ENCODE peak calls at places on chromosomes 5 and 9, in seven cellular contexts. One of them, this sample, is unnamed.
A peak's percentile ranks its signal among the peaks of the same experiment; 100 is the strongest.

GRCh38 chr9:22124263-22125011 is 115.3 kb upstream of the CDKN2B start:
- DNase-seq in right atrium auricular region: no peak
- DNase-seq in psoas muscle: no peak
- DNase-seq in sigmoid colon: no peak
- DNase-seq in GM23338: no peak
- DNase-seq in CD4-positive, alpha-beta memory T cell: no peak
- DNase-seq in mammary epithelial cell: peak; percentile 56
- DNase-seq in this sample: no peak

GRCh38 chr9:101477736-101478135 is 42.2 kb upstream of the ALDOB start:
- DNase-seq in right atrium auricular region: no peak
- DNase-seq in psoas muscle: no peak
- DNase-seq in sigmoid colon: no peak
- DNase-seq in GM23338: no peak
- DNase-seq in CD4-positive, alpha-beta memory T cell: no peak
- DNase-seq in mammary epithelial cell: peak; percentile 28
- DNase-seq in this sample: no peak

GRCh38 chr9:33510264-33511183 is 13.5 kb upstream of the ANKRD18B start:
- DNase-seq in right atrium auricular region: peak; percentile 67
- DNase-seq in psoas muscle: peak; percentile 51
- DNase-seq in sigmoid colon: peak; percentile 79
- DNase-seq in GM23338: peak; percentile 75
- DNase-seq in CD4-positive, alpha-beta memory T cell: peak; percentile 25
- DNase-seq in mammary epithelial cell: peak; percentile 77
- DNase-seq in this sample: no peak

GRCh38 chr9:114071197-114071795 is 6.8 kb downstream of the AMBP start:
- DNase-seq in right atrium auricular region: no peak
- DNase-seq in psoas muscle: no peak
- DNase-seq in sigmoid colon: peak; percentile 42
- DNase-seq in GM23338: no peak
- DNase-seq in CD4-positive, alpha-beta memory T cell: no peak
- DNase-seq in mammary epithelial cell: peak; percentile 9
- DNase-seq in this sample: no peak

GRCh38 chr5:56625577-56625976 is 189.8 kb upstream of the MAP3K1 start:
- DNase-seq in right atrium auricular region: no peak
- DNase-seq in psoas muscle: no peak
- DNase-seq in sigmoid colon: no peak
- DNase-seq in GM23338: no peak
- DNase-seq in CD4-positive, alpha-beta memory T cell: no peak
- DNase-seq in mammary epithelial cell: peak; percentile 33
- DNase-seq in this sample: peak; percentile 38

GRCh38 chr9:76646249-76646648 is 118.0 kb upstream of the PCA3 start:
- DNase-seq in right atrium auricular region: no peak
- DNase-seq in psoas muscle: no peak
- DNase-seq in sigmoid colon: no peak
- DNase-seq in GM23338: no peak
- DNase-seq in CD4-positive, alpha-beta memory T cell: no peak
- DNase-seq in mammary epithelial cell: no peak
- DNase-seq in this sample: no peak

GRCh38 chr9:1869843-1870242 is 145.3 kb upstream of the SMARCA2 start:
- DNase-seq in right atrium auricular region: no peak
- DNase-seq in psoas muscle: no peak
- DNase-seq in sigmoid colon: no peak
- DNase-seq in GM23338: peak; percentile 90
- DNase-seq in CD4-positive, alpha-beta memory T cell: peak; percentile 22
- DNase-seq in mammary epithelial cell: peak; percentile 11
- DNase-seq in this sample: no peak

GRCh38 chr9:137021574-137021978 is 6.5 kb downstream of the ABCA2 start:
- DNase-seq in right atrium auricular region: no peak
- DNase-seq in psoas muscle: no peak
- DNase-seq in sigmoid colon: no peak
- DNase-seq in GM23338: no peak
- DNase-seq in CD4-positive, alpha-beta memory T cell: no peak
- DNase-seq in mammary epithelial cell: no peak
- DNase-seq in this sample: no peak

GRCh38 chr5:177306674-177307543 is 3.3 kb downstream of the PRELID1 start:
- DNase-seq in right atrium auricular region: peak; percentile 62
- DNase-seq in psoas muscle: no peak
- DNase-seq in sigmoid colon: no peak
- DNase-seq in GM23338: peak; percentile 67
- DNase-seq in CD4-positive, alpha-beta memory T cell: no peak
- DNase-seq in mammary epithelial cell: no peak
- DNase-seq in this sample: no peak

GRCh38 chr5:146630467-146630866 is 114.5 kb upstream of the GPR151 start:
- DNase-seq in right atrium auricular region: no peak
- DNase-seq in psoas muscle: no peak
- DNase-seq in sigmoid colon: no peak
- DNase-seq in GM23338: no peak
- DNase-seq in CD4-positive, alpha-beta memory T cell: no peak
- DNase-seq in mammary epithelial cell: no peak
- DNase-seq in this sample: no peak

GRCh38 chr5:33118761-33119415 is 321.9 kb upstream of the TARS1 start:
- DNase-seq in right atrium auricular region: no peak
- DNase-seq in psoas muscle: no peak
- DNase-seq in sigmoid colon: no peak
- DNase-seq in GM23338: no peak
- DNase-seq in CD4-positive, alpha-beta memory T cell: no peak
- DNase-seq in mammary epithelial cell: peak; percentile 82
- DNase-seq in this sample: no peak

GRCh38 chr9:134910146-134910545 is 7.6 kb downstream of the FCN1 start:
- DNase-seq in right atrium auricular region: no peak
- DNase-seq in psoas muscle: no peak
- DNase-seq in sigmoid colon: no peak
- DNase-seq in GM23338: no peak
- DNase-seq in CD4-positive, alpha-beta memory T cell: no peak
- DNase-seq in mammary epithelial cell: no peak
- DNase-seq in this sample: no peak

GRCh38 chr5:107806705-107807104 is 136.0 kb upstream of the EFNA5 start:
- DNase-seq in right atrium auricular region: no peak
- DNase-seq in psoas muscle: no peak
- DNase-seq in sigmoid colon: no peak
- DNase-seq in GM23338: no peak
- DNase-seq in CD4-positive, alpha-beta memory T cell: no peak
- DNase-seq in mammary epithelial cell: peak; percentile 83
- DNase-seq in this sample: peak; percentile 52

GRCh38 chr9:108117775-108118174 is 628.2 kb upstream of the KLF4 start:
- DNase-seq in right atrium auricular region: no peak
- DNase-seq in psoas muscle: no peak
- DNase-seq in sigmoid colon: no peak
- DNase-seq in GM23338: no peak
- DNase-seq in CD4-positive, alpha-beta memory T cell: no peak
- DNase-seq in mammary epithelial cell: no peak
- DNase-seq in this sample: no peak

GRCh38 chr5:116520706-116521105 is 53.9 kb downstream of the SEMA6A start:
- DNase-seq in right atrium auricular region: no peak
- DNase-seq in psoas muscle: peak; percentile 21
- DNase-seq in sigmoid colon: no peak
- DNase-seq in GM23338: no peak
- DNase-seq in CD4-positive, alpha-beta memory T cell: no peak
- DNase-seq in mammary epithelial cell: no peak
- DNase-seq in this sample: no peak

GRCh38 chr5:32690153-32690552 is 21.0 kb upstream of the NPR3 start:
- DNase-seq in right atrium auricular region: no peak
- DNase-seq in psoas muscle: no peak
- DNase-seq in sigmoid colon: no peak
- DNase-seq in GM23338: peak; percentile 32
- DNase-seq in CD4-positive, alpha-beta memory T cell: no peak
- DNase-seq in mammary epithelial cell: no peak
- DNase-seq in this sample: no peak

GRCh38 chr5:54159153-54159836 is 151.1 kb downstream of the ARL15 start:
- DNase-seq in right atrium auricular region: no peak
- DNase-seq in psoas muscle: no peak
- DNase-seq in sigmoid colon: no peak
- DNase-seq in GM23338: peak; percentile 21
- DNase-seq in CD4-positive, alpha-beta memory T cell: no peak
- DNase-seq in mammary epithelial cell: peak; percentile 10
- DNase-seq in this sample: no peak

GRCh38 chr5:90548069-90548593 is 10.5 kb upstream of the ADGRV1 start:
- DNase-seq in right atrium auricular region: no peak
- DNase-seq in psoas muscle: no peak
- DNase-seq in sigmoid colon: no peak
- DNase-seq in GM23338: peak; percentile 32
- DNase-seq in CD4-positive, alpha-beta memory T cell: no peak
- DNase-seq in mammary epithelial cell: no peak
- DNase-seq in this sample: peak; percentile 16

GRCh38 chr5:179901462-179901861 is 6.2 kb downstream of the TBC1D9B start:
- DNase-seq in right atrium auricular region: no peak
- DNase-seq in psoas muscle: no peak
- DNase-seq in sigmoid colon: no peak
- DNase-seq in GM23338: no peak
- DNase-seq in CD4-positive, alpha-beta memory T cell: no peak
- DNase-seq in mammary epithelial cell: no peak
- DNase-seq in this sample: no peak

GRCh38 chr9:91415290-91415689 is 8.3 kb downstream of the NFIL3 start:
- DNase-seq in right atrium auricular region: no peak
- DNase-seq in psoas muscle: no peak
- DNase-seq in sigmoid colon: no peak
- DNase-seq in GM23338: no peak
- DNase-seq in CD4-positive, alpha-beta memory T cell: no peak
- DNase-seq in mammary epithelial cell: no peak
- DNase-seq in this sample: no peak

GRCh38 chr5:153900703-153901395 is 137.9 kb downstream of the FAM114A2 start:
- DNase-seq in right atrium auricular region: no peak
- DNase-seq in psoas muscle: peak; percentile 14
- DNase-seq in sigmoid colon: no peak
- DNase-seq in GM23338: no peak
- DNase-seq in CD4-positive, alpha-beta memory T cell: no peak
- DNase-seq in mammary epithelial cell: peak; percentile 75
- DNase-seq in this sample: no peak

GRCh38 chr9:86636614-86637013 is 282.4 kb upstream of the TUT7 start:
- DNase-seq in right atrium auricular region: no peak
- DNase-seq in psoas muscle: no peak
- DNase-seq in sigmoid colon: no peak
- DNase-seq in GM23338: no peak
- DNase-seq in CD4-positive, alpha-beta memory T cell: no peak
- DNase-seq in mammary epithelial cell: no peak
- DNase-seq in this sample: no peak

GRCh38 chr9:105114956-105115728 is 129.3 kb upstream of the SLC44A1 start:
- DNase-seq in right atrium auricular region: peak; percentile 66
- DNase-seq in psoas muscle: peak; percentile 31
- DNase-seq in sigmoid colon: peak; percentile 76
- DNase-seq in GM23338: no peak
- DNase-seq in CD4-positive, alpha-beta memory T cell: no peak
- DNase-seq in mammary epithelial cell: no peak
- DNase-seq in this sample: no peak

GRCh38 chr9:128107971-128108783 is 19.4 kb downstream of the PTGES2 start:
- DNase-seq in right atrium auricular region: no peak
- DNase-seq in psoas muscle: no peak
- DNase-seq in sigmoid colon: peak; percentile 63
- DNase-seq in GM23338: no peak
- DNase-seq in CD4-positive, alpha-beta memory T cell: no peak
- DNase-seq in mammary epithelial cell: no peak
- DNase-seq in this sample: no peak
- H3K36me3 ChIP-seq in right atrium auricular region: peaks cover 53% of the 10 kb centered on the region
- H3K36me3 ChIP-seq in psoas muscle: peaks cover 56% of the 10 kb centered on the region
- H3K36me3 ChIP-seq in sigmoid colon: peaks cover 33% of the 10 kb centered on the region
- H3K36me3 ChIP-seq in GM23338: peaks cover 5% of the 10 kb centered on the region
- H3K36me3 ChIP-seq in CD4-positive, alpha-beta memory T cell: peaks cover 42% of the 10 kb centered on the region
- H3K36me3 ChIP-seq in mammary epithelial cell: peaks cover 13% of the 10 kb centered on the region
- H3K36me3 ChIP-seq in this sample: peaks cover 5% of the 10 kb centered on the region

DNA sequence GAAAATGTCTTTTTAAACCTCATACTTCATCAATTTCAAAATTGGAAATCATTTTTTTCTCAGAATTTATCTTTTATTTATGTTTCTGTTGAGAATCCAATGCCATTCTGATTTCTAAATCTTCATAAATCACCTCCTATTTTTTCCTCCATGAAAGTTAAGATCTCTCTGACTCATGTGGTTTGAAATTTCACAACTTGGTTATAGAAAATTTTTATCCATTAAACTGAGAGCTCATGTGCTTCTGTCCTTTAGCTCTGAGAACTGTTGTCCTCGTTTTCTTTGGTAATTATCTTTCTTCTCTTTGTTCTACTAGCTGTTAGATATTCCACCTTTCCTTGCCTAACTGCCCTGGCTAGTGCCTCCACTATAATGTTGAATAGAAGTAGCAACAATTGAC is 1.5 kb upstream of the RNF180 start:
- DNase-seq in right atrium auricular region: no peak
- DNase-seq in psoas muscle: no peak
- DNase-seq in sigmoid colon: no peak
- DNase-seq in GM23338: no peak
- DNase-seq in CD4-positive, alpha-beta memory T cell: no peak
- DNase-seq in mammary epithelial cell: no peak
- DNase-seq in this sample: no peak
- H3K4me3 ChIP-seq in right atrium auricular region: peak overlapping the region; percentile 84
- H3K4me3 ChIP-seq in psoas muscle: no peak overlapping the region
- H3K4me3 ChIP-seq in sigmoid colon: no peak overlapping the region
- H3K4me3 ChIP-seq in GM23338: no peak overlapping the region
- H3K4me3 ChIP-seq in CD4-positive, alpha-beta memory T cell: no peak overlapping the region
- H3K4me3 ChIP-seq in mammary epithelial cell: no peak overlapping the region
- H3K4me3 ChIP-seq in this sample: no peak overlapping the region

GRCh38 chr9:128603697-128604096 is 51.3 kb downstream of the SPTAN1 start:
- DNase-seq in right atrium auricular region: no peak
- DNase-seq in psoas muscle: no peak
- DNase-seq in sigmoid colon: no peak
- DNase-seq in GM23338: no peak
- DNase-seq in CD4-positive, alpha-beta memory T cell: no peak
- DNase-seq in mammary epithelial cell: no peak
- DNase-seq in this sample: no peak
- H3K36me3 ChIP-seq in right atrium auricular region: peaks cover 93% of the 10 kb centered on the region
- H3K36me3 ChIP-seq in psoas muscle: peaks cover 99% of the 10 kb centered on the region
- H3K36me3 ChIP-seq in sigmoid colon: peaks cover 40% of the 10 kb centered on the region
- H3K36me3 ChIP-seq in GM23338: peaks cover 43% of the 10 kb centered on the region
- H3K36me3 ChIP-seq in CD4-positive, alpha-beta memory T cell: peaks cover 78% of the 10 kb centered on the region
- H3K36me3 ChIP-seq in mammary epithelial cell: peaks cover 49% of the 10 kb centered on the region
- H3K36me3 ChIP-seq in this sample: peaks cover 7% of the 10 kb centered on the region

GRCh38 chr5:157215143-157215825 is 34.6 kb downstream of the ITK start:
- DNase-seq in right atrium auricular region: no peak
- DNase-seq in psoas muscle: no peak
- DNase-seq in sigmoid colon: no peak
- DNase-seq in GM23338: no peak
- DNase-seq in CD4-positive, alpha-beta memory T cell: peak; percentile 53
- DNase-seq in mammary epithelial cell: no peak
- DNase-seq in this sample: no peak
- H3K4me3 ChIP-seq in right atrium auricular region: no peak overlapping the region
- H3K4me3 ChIP-seq in psoas muscle: no peak overlapping the region
- H3K4me3 ChIP-seq in sigmoid colon: no peak overlapping the region
- H3K4me3 ChIP-seq in GM23338: no peak overlapping the region
- H3K4me3 ChIP-seq in CD4-positive, alpha-beta memory T cell: peak overlapping the region; percentile 14
- H3K4me3 ChIP-seq in mammary epithelial cell: no peak overlapping the region
- H3K4me3 ChIP-seq in this sample: no peak overlapping the region

DNA sequence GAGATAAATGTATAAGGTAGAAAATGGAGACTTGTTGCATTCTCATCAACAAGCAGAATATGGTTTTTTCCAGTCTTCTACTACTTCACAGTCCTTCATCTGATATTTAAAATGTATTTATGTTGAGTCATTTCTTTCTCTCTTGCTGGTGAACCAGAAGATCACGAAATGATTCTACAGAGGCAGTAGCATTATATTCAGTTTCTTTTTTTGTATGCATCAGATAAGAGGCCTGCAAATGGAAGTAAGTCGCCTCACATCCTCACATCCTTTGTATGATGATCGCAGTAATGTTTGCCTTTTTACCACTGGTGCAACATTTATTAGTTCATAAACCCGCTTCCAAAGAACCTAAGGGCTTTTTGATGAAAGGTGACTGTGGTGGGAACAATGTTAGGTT is 22.1 kb upstream of the IL13 start:
- DNase-seq in right atrium auricular region: no peak
- DNase-seq in psoas muscle: no peak
- DNase-seq in sigmoid colon: no peak
- DNase-seq in GM23338: no peak
- DNase-seq in CD4-positive, alpha-beta memory T cell: no peak
- DNase-seq in mammary epithelial cell: no peak
- DNase-seq in this sample: no peak
- H3K36me3 ChIP-seq in right atrium auricular region: peaks cover 35% of the 10 kb centered on the region
- H3K36me3 ChIP-seq in psoas muscle: peaks cover 62% of the 10 kb centered on the region
- H3K36me3 ChIP-seq in sigmoid colon: peaks cover 22% of the 10 kb centered on the region
- H3K36me3 ChIP-seq in GM23338: peaks cover 6% of the 10 kb centered on the region
- H3K36me3 ChIP-seq in CD4-positive, alpha-beta memory T cell: peaks cover 26% of the 10 kb centered on the region
- H3K36me3 ChIP-seq in mammary epithelial cell: peaks cover 21% of the 10 kb centered on the region
- H3K36me3 ChIP-seq in this sample: no peaks in the 10 kb centered on the region

This sample was measured in kidney epithelial cell.